ENCODE peak calls at places on chromosomes 4 and X, in nine cellular contexts. L is stimulated activated CD8-positive, alpha-beta memory T cell treated with anti-CD3 and anti-CD28 coated beads, Interleukin-7, amount 100 ng/mL, for 1 hour; E is ovary; N is gastrocnemius medialis; D is kidney epithelial cell; S is WTC11; U is anterior cingulate cortex; F is RPMI7951; H is epithelial cell of esophagus. V is an unnamed sample.

GRCh38 chr4:139665690-139666529 is at the start of gene MGST2:
- DNase-seq in F (peak; percentile 63), D (peak; percentile 41), E (peak; percentile 81), N (peak; percentile 84), L (no peak), S (peak; percentile 51), U (no peak), H (peak; percentile 70), V (peak; percentile 23)

GRCh38 chr4:3792813-3793212 is 26.6 kb downstream of the ADRA2C start:
- DNase-seq in S (peak; percentile 92), N (no peak), L (no peak), F (no peak), U (no peak), E (no peak), H (no peak), D (no peak), V (no peak)

GRCh38 chrX:136030357-136031225 is 45.4 kb downstream of the SLC9A6 start:
- DNase-seq in U (no peak), H (no peak), E (no peak), F (no peak), N (peak; percentile 61), L (no peak), D (no peak), S (no peak), V (no peak)

GRCh38 chr4:144202091-144202490 is 61.6 kb upstream of the GYPA start:
- DNase-seq in N (no peak), U (no peak), F (no peak), D (no peak), L (no peak), S (no peak), E (no peak), H (peak; percentile 47), V (no peak)

GRCh38 chr4:96035727-96036126 is 195.8 kb downstream of the PDHA2 start:
- DNase-seq in F (no peak), H (peak; percentile 69), S (no peak), L (no peak), N (no peak), U (no peak), E (no peak), D (no peak), V (peak; percentile 3)

GRCh38 chrX:63050225-63050624 is 300.9 kb downstream of the SPIN4 start:
- DNase-seq in S (no peak), U (no peak), H (peak; percentile 6), N (no peak), E (no peak), L (no peak), D (no peak), F (no peak), V (no peak)

GRCh38 chr4:35771571-35771970 is 472.7 kb downstream of the ARAP2 start:
- DNase-seq in E (no peak), N (no peak), F (no peak), S (no peak), U (no peak), H (no peak), D (no peak), L (no peak), V (no peak)

GRCh38 chr4:176360446-176360845 is 40.7 kb downstream of the SPCS3 start:
- DNase-seq in S (no peak), U (no peak), H (peak; percentile 42), F (peak; percentile 16), L (no peak), E (no peak), N (no peak), D (no peak), V (no peak)

GRCh38 chrX:40237745-40238178 is 140.0 kb upstream of the BCOR start:
- DNase-seq in D (no peak), E (no peak), N (no peak), L (no peak), H (no peak), F (no peak), U (no peak), S (no peak), V (no peak)

GRCh38 chrX:48818866-48819265 is 7.4 kb upstream of the ERAS start:
- DNase-seq in S (no peak), H (no peak), D (no peak), L (no peak), F (no peak), N (no peak), E (no peak), U (no peak), V (no peak)

GRCh38 chr4:153529646-153530045 is 63.5 kb downstream of the TMEM131L start:
- DNase-seq in E (no peak), F (no peak), D (no peak), L (no peak), S (no peak), N (no peak), U (no peak), H (no peak), V (no peak)

GRCh38 chrX:28303486-28303885 is 283.8 kb upstream of the IL1RAPL1 start:
- DNase-seq in E (no peak), U (no peak), S (no peak), N (no peak), L (no peak), F (no peak), H (no peak), D (no peak), V (no peak)

GRCh38 chr4:17511041-17511949 is 595 bp downstream of the QDPR start:
- DNase-seq in L (peak; percentile 12), F (peak; percentile 41), E (peak; percentile 65), N (peak; percentile 46), S (peak; percentile 50), H (peak; percentile 46), D (no peak), U (peak; percentile 60), V (peak; percentile 47)

GRCh38 chr4:91111556-91111955 is 984.4 kb downstream of the CCSER1 start:
- DNase-seq in L (no peak), F (no peak), N (no peak), U (no peak), S (no peak), H (no peak), D (no peak), E (no peak), V (no peak)

GRCh38 chr4:99405433-99406115 is 29.6 kb downstream of the ADH7 start:
- DNase-seq in N (peak; percentile 55), U (peak; percentile 2), D (peak; percentile 29), F (peak; percentile 72), L (peak; percentile 38), S (peak; percentile 78), E (peak; percentile 84), H (peak; percentile 77), V (peak; percentile 13)

GRCh38 chrX:114626323-114626722 is 42.4 kb downstream of the HTR2C start:
- DNase-seq in D (no peak), F (no peak), S (no peak), N (no peak), E (no peak), L (no peak), U (no peak), H (peak; percentile 32), V (no peak)

GRCh38 chr4:127978930-127979329 is 13.7 kb downstream of the ABHD18 start:
- DNase-seq in N (no peak), H (no peak), F (no peak), U (no peak), E (no peak), D (no peak), L (no peak), S (no peak), V (no peak)

GRCh38 chrX:15680401-15680800 is 15.8 kb upstream of the CLTRN start:
- DNase-seq in E (no peak), H (peak; percentile 35), D (peak; percentile 44), S (no peak), L (no peak), U (no peak), F (peak; percentile 27), N (no peak), V (no peak)

GRCh38 chrX:110466790-110467189 is 108.1 kb downstream of the RTL9 start:
- DNase-seq in L (no peak), N (no peak), S (no peak), H (no peak), D (no peak), U (no peak), E (no peak), F (no peak), V (no peak)

GRCh38 chr4:57691370-57691769 is 581.2 kb upstream of the IGFBP7 start:
- DNase-seq in H (no peak), U (no peak), F (no peak), D (no peak), E (no peak), N (no peak), L (no peak), S (no peak), V (no peak)

GRCh38 chr4:145805490-145805889 is 125.5 kb downstream of the C4orf51 start:
- DNase-seq in F (no peak), D (no peak), H (peak; percentile 27), E (no peak), S (peak; percentile 41), U (no peak), N (no peak), L (no peak), V (no peak)

GRCh38 chr4:40845136-40845910 is 95.6 kb downstream of the NSUN7 start:
- DNase-seq in N (no peak), L (no peak), H (no peak), U (no peak), F (peak; percentile 44), S (no peak), E (no peak), D (no peak), V (peak; percentile 23)

GRCh38 chrX:2874222-2875135 is 45.7 kb downstream of the GYG2 start:
- DNase-seq in N (no peak), H (no peak), D (no peak), U (no peak), L (no peak), F (no peak), E (no peak), S (no peak), V (no peak)

GRCh38 chr4:62407534-62407933 is 1207.4 kb downstream of the ADGRL3 start:
- DNase-seq in E (no peak), N (no peak), S (no peak), D (no peak), H (no peak), F (no peak), U (no peak), L (no peak), V (no peak)

GRCh38 chr4:32858971-32859370 is 2138.8 kb downstream of the PCDH7 start:
- DNase-seq in L (no peak), E (no peak), N (no peak), H (peak; percentile 96), S (no peak), U (no peak), F (peak; percentile 8), D (peak; percentile 71), V (no peak)

GRCh38 chr4:87025614-87026041 is 90.8 kb downstream of the AFF1 start:
- DNase-seq in L (no peak), D (no peak), F (no peak), S (no peak), N (no peak), U (no peak), E (no peak), H (no peak), V (no peak)

GRCh38 chr4:132015321-132015720 is 1133.8 kb upstream of the PCDH10 start:
- DNase-seq in L (no peak), U (no peak), S (no peak), F (no peak), D (no peak), H (no peak), E (no peak), N (no peak), V (no peak)

GRCh38 chr4:60655356-60655755 is 544.8 kb upstream of the ADGRL3 start:
- DNase-seq in F (no peak), N (no peak), E (no peak), D (no peak), S (no peak), L (no peak), U (no peak), H (peak; percentile 15), V (no peak)

GRCh38 chr4:134202557-134202956 is 968 bp upstream of the PABPC4L start:
- DNase-seq in N (no peak), D (no peak), U (no peak), S (no peak), L (no peak), F (no peak), E (peak; percentile 13), H (peak; percentile 39), V (no peak)

GRCh38 chr4:169437299-169438047 is 166.7 kb upstream of the SH3RF1 start:
- DNase-seq in H (no peak), L (no peak), U (no peak), D (no peak), N (no peak), F (no peak), S (no peak), E (no peak), V (no peak)

GRCh38 chrX:119758682-119759332 is 419 bp downstream of the SOWAHD start:
- DNase-seq in H (peak; percentile 21), L (no peak), D (no peak), E (peak; percentile 24), U (no peak), F (no peak), S (peak; percentile 54), N (no peak), V (no peak)